ENCODE peak calls at places on chromosome 6, in four cellular contexts. Z is H1, K is GM12878, X is GM12891. M is an unnamed sample.

GRCh38 chr6:106387875-106388274 is 27.4 kb downstream of the CRYBG1 start:
- DNase-seq in K (no peak), Z (no peak), X (no peak), M (no peak)

GRCh38 chr6:136613477-136613876 is 63.3 kb upstream of the MAP7 start:
- DNase-seq in K (no peak), Z (no peak), X (no peak), M (no peak)

GRCh38 chr6:17343215-17343614 is 50.2 kb upstream of the CAP2 start:
- DNase-seq in Z (no peak), K (no peak), X (no peak), M (no peak)

GRCh38 chr6:111105578-111105977 is 18.3 kb downstream of the SLC16A10 start:
- DNase-seq in K (no peak), X (no peak), Z (no peak), M (no peak)

GRCh38 chr6:131945971-131946370 is 5.2 kb downstream of the CCN2 start:
- DNase-seq in X (no peak), Z (no peak), K (no peak), M (no peak)

GRCh38 chr6:37340639-37340943 is 13.2 kb upstream of the RNF8 start:
- DNase-seq in K (no peak), Z (no peak), X (no peak), M (no peak)

GRCh38 chr6:28053584-28053983 is 26.8 kb upstream of the ZNF165 start:
- DNase-seq in Z (no peak), X (no peak), K (no peak), M (no peak)

GRCh38 chr6:95084867-95085266 is 492.5 kb upstream of the MANEA start:
- DNase-seq in X (no peak), Z (peak), K (no peak), M (no peak)

GRCh38 chr6:153058291-153058690 is 55.8 kb upstream of the MTRF1L start:
- DNase-seq in X (no peak), Z (no peak), K (no peak), M (no peak)

GRCh38 chr6:129186988-129187387 is 304.1 kb downstream of the LAMA2 start:
- DNase-seq in Z (no peak), X (no peak), K (no peak), M (no peak)
- TF ChIP-seq TAF1 in Z (no peak), X (no peak), K (no peak), M (no peak)

GRCh38 chr6:87628881-87629280 is 38.9 kb downstream of the ORC3 start:
- DNase-seq in X (no peak), K (no peak), Z (no peak), M (no peak)
- TF ChIP-seq POLR2A in X (no peak), K (no peak), Z (no peak), M (no peak)

GRCh38 chr6:133223458-133224014 is 17.6 kb upstream of the EYA4 start:
- DNase-seq in X (no peak), K (no peak), Z (no peak), M (no peak)

GRCh38 chr6:133214267-133214666 is 26.9 kb upstream of the EYA4 start:
- DNase-seq in X (no peak), Z (no peak), K (no peak), M (no peak)

GRCh38 chr6:133218831-133219230 is 22.3 kb upstream of the EYA4 start:
- DNase-seq in X (no peak), Z (no peak), K (no peak), M (no peak)
- TF ChIP-seq TAF1 in X (no peak), Z (no peak), K (no peak), M (no peak)

GRCh38 chr6:144434308-144434990 is 149.3 kb downstream of the UTRN start:
- DNase-seq in K (no peak), Z (no peak), X (no peak), M (no peak)
- TF ChIP-seq POLR2A in K (no peak), Z (no peak), X (no peak), M (no peak)

GRCh38 chr6:79030511-79030910 is 47.5 kb downstream of the PHIP start:
- DNase-seq in X (no peak), K (no peak), Z (no peak), M (no peak)

GRCh38 chr6:79034865-79035264 is 43.2 kb downstream of the PHIP start:
- DNase-seq in X (no peak), Z (no peak), K (peak), M (no peak)

GRCh38 chr6:79030023-79030422 is 48.0 kb downstream of the PHIP start:
- DNase-seq in Z (no peak), K (no peak), X (no peak), M (no peak)

GRCh38 chr6:79033279-79033678 is 44.8 kb downstream of the PHIP start:
- DNase-seq in Z (no peak), X (no peak), K (no peak), M (no peak)

DNA sequence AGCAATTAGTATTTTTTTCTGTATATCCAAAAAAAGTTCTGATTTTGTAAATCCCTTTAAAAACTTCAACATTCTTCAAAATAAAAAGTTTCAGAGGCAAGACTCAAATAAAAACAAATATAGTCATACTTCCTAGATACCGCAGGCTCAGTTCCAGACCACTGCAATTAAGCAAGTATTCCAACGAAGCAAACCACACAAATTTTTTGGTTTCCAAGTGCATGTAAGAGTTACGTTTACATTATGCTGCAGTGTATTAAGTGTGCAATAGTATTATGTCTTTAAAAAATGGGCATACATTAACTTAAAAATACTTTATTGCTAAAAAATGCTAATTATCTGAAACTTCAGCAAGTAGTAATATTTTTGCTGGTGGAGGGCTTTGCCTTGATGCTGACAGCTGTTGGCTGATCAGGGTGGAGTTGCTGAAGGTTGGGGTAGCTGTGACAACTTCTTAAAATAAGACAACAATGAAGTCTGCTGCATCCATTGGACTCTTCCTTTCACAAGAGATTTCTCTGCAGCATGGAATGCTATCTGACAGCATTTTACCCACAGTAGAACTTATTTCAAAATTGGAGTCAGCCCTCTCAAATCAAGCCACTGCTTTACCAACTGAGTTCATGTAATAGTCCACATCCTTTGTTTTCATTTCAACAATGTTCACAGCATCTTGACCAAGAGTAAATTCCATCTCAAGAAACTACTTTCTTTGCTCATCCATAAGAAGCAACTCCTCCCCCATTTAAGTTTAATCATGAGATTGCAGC is 46.0 kb downstream of the PHIP start:
- DNase-seq in K (no peak), X (no peak), Z (no peak), M (no peak)
- TF ChIP-seq TAF1 in K (no peak), X (no peak), Z (no peak), M (no peak)

DNA sequence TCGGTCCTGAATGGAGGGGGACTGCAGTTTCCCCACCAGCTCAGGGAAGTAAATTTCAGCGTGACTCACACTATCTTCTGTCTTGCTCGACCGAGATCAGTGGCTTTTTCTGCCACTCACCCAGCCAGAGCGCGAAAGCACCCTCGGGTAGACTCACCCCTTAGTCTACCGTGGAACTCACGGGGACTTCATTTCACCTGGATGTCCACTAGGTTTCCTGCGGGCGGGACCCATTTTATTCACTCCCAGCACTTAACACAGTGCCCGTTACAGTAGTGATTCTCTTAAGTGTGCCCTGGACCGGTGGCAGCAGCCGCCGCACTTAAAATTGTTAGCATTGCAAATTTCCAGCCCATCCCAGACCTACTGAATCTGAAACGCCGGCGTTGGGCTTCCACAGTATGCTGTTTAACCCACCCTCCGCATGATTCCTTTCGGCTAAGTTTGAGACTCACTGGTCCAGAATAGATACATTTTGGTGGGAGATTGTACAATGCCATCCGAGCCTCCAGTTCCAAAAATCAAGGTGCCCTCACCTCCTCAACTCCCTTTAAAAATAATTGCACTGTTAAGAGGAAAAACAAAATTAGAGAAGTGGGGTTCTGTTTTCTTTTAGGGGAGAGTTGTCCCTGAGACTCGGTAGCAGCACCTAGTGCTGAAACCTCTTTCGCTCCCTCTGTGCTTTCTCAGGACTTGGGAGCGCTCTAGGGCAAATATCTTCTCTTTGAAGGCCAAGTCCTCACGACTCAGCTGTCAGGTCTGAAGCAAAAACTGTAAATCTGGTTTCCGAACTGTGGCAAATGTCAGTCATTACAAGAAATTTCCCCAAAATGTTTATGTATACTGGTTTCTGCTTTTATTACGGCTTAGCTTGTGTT is 1.0 kb downstream of the SMPDL3A start:
- DNase-seq in X (peak), K (no peak), Z (no peak), M (peak)
- TF ChIP-seq POLR2A in X (no peak), K (no peak), Z (no peak), M (no peak)

GRCh38 chr6:157229733-157230132 is 93.6 kb downstream of the TMEM242 start:
- DNase-seq in K (no peak), X (no peak), Z (no peak), M (no peak)
- TF ChIP-seq TAF1 in K (no peak), X (no peak), Z (no peak), M (no peak)

M was measured in GM12892.